ENCODE peak calls at places on chromosomes 12 and 14, in seven cellular contexts. One of them, this sample, is unnamed.

GRCh38 chr14:105152794-105153241 is 15.8 kb downstream of the JAG2 start:
- DNase-seq in MCF 10A: no peak
- DNase-seq in HTR-8/SVneo: no peak
- DNase-seq in T follicular helper cell: no peak
- DNase-seq in ACHN: no peak
- DNase-seq in mucosa of descending colon: no peak
- DNase-seq in iPS-NIHi11: no peak
- DNase-seq in this sample: no peak

GRCh38 chr12:92551853-92552397 is 150.9 kb upstream of the PLEKHG7 start:
- DNase-seq in HTR-8/SVneo: peak
- DNase-seq in MCF 10A: peak
- DNase-seq in ACHN: peak
- DNase-seq in iPS-NIHi11: no peak
- DNase-seq in T follicular helper cell: no peak
- DNase-seq in mucosa of descending colon: no peak
- DNase-seq in this sample: peak

GRCh38 chr14:98819132-98819866 is 452.7 kb downstream of the BCL11B start:
- DNase-seq in iPS-NIHi11: peak
- DNase-seq in MCF 10A: no peak
- DNase-seq in T follicular helper cell: no peak
- DNase-seq in mucosa of descending colon: no peak
- DNase-seq in HTR-8/SVneo: no peak
- DNase-seq in ACHN: no peak
- DNase-seq in this sample: no peak

GRCh38 chr14:26707234-26707633 is 109.4 kb upstream of the NOVA1 start:
- DNase-seq in HTR-8/SVneo: no peak
- DNase-seq in MCF 10A: no peak
- DNase-seq in mucosa of descending colon: no peak
- DNase-seq in iPS-NIHi11: no peak
- DNase-seq in ACHN: no peak
- DNase-seq in T follicular helper cell: no peak
- DNase-seq in this sample: no peak

GRCh38 chr12:117125275-117125613 is 26.0 kb upstream of the TESC start:
- DNase-seq in ACHN: peak
- DNase-seq in iPS-NIHi11: no peak
- DNase-seq in MCF 10A: no peak
- DNase-seq in T follicular helper cell: no peak
- DNase-seq in mucosa of descending colon: no peak
- DNase-seq in HTR-8/SVneo: no peak
- DNase-seq in this sample: no peak

GRCh38 chr14:93891756-93892504 is 35.2 kb upstream of the FAM181A start:
- DNase-seq in iPS-NIHi11: peak
- DNase-seq in ACHN: no peak
- DNase-seq in HTR-8/SVneo: no peak
- DNase-seq in MCF 10A: peak
- DNase-seq in mucosa of descending colon: no peak
- DNase-seq in T follicular helper cell: no peak
- DNase-seq in this sample: no peak

GRCh38 chr14:62443796-62444195 is 601.5 kb downstream of the KCNH5 start:
- DNase-seq in mucosa of descending colon: no peak
- DNase-seq in ACHN: peak
- DNase-seq in MCF 10A: peak
- DNase-seq in T follicular helper cell: no peak
- DNase-seq in iPS-NIHi11: no peak
- DNase-seq in HTR-8/SVneo: peak
- DNase-seq in this sample: no peak

GRCh38 chr14:94768521-94769412 is 1.1 kb downstream of the GSC start:
- DNase-seq in mucosa of descending colon: no peak
- DNase-seq in ACHN: no peak
- DNase-seq in HTR-8/SVneo: no peak
- DNase-seq in MCF 10A: no peak
- DNase-seq in iPS-NIHi11: no peak
- DNase-seq in T follicular helper cell: no peak
- DNase-seq in this sample: peak

GRCh38 chr12:6363010-6363329 is 12.4 kb downstream of the SCNN1A start:
- DNase-seq in T follicular helper cell: no peak
- DNase-seq in iPS-NIHi11: no peak
- DNase-seq in HTR-8/SVneo: no peak
- DNase-seq in ACHN: no peak
- DNase-seq in MCF 10A: no peak
- DNase-seq in mucosa of descending colon: peak
- DNase-seq in this sample: no peak

GRCh38 chr12:10363922-10364838 is 25.7 kb downstream of the KLRK1 start:
- DNase-seq in iPS-NIHi11: no peak
- DNase-seq in mucosa of descending colon: peak
- DNase-seq in T follicular helper cell: no peak
- DNase-seq in MCF 10A: peak
- DNase-seq in ACHN: peak
- DNase-seq in HTR-8/SVneo: peak
- DNase-seq in this sample: peak

GRCh38 chr12:89212339-89212771 is 139.9 kb downstream of the DUSP6 start:
- DNase-seq in iPS-NIHi11: no peak
- DNase-seq in HTR-8/SVneo: no peak
- DNase-seq in ACHN: no peak
- DNase-seq in mucosa of descending colon: no peak
- DNase-seq in MCF 10A: peak
- DNase-seq in T follicular helper cell: no peak
- DNase-seq in this sample: no peak

GRCh38 chr14:74475678-74476077 is 17.4 kb downstream of the NPC2 start:
- DNase-seq in ACHN: peak
- DNase-seq in HTR-8/SVneo: peak
- DNase-seq in MCF 10A: no peak
- DNase-seq in T follicular helper cell: no peak
- DNase-seq in mucosa of descending colon: no peak
- DNase-seq in iPS-NIHi11: no peak
- DNase-seq in this sample: no peak

GRCh38 chr12:38919191-38919590 is 13.8 kb upstream of the CPNE8 start:
- DNase-seq in T follicular helper cell: no peak
- DNase-seq in ACHN: no peak
- DNase-seq in iPS-NIHi11: no peak
- DNase-seq in MCF 10A: peak
- DNase-seq in mucosa of descending colon: no peak
- DNase-seq in HTR-8/SVneo: no peak
- DNase-seq in this sample: no peak

GRCh38 chr14:59483360-59483759 is 848 bp downstream of the L3HYPDH start:
- DNase-seq in T follicular helper cell: no peak
- DNase-seq in ACHN: peak
- DNase-seq in mucosa of descending colon: no peak
- DNase-seq in MCF 10A: peak
- DNase-seq in HTR-8/SVneo: peak
- DNase-seq in iPS-NIHi11: no peak
- DNase-seq in this sample: no peak

GRCh38 chr12:115203661-115204060 is 519.7 kb upstream of the TBX3 start:
- DNase-seq in iPS-NIHi11: no peak
- DNase-seq in T follicular helper cell: no peak
- DNase-seq in ACHN: no peak
- DNase-seq in MCF 10A: no peak
- DNase-seq in mucosa of descending colon: no peak
- DNase-seq in HTR-8/SVneo: no peak
- DNase-seq in this sample: no peak

GRCh38 chr12:55642275-55643068 is 5.8 kb downstream of the OR10P1 start:
- DNase-seq in HTR-8/SVneo: no peak
- DNase-seq in ACHN: no peak
- DNase-seq in mucosa of descending colon: no peak
- DNase-seq in iPS-NIHi11: no peak
- DNase-seq in T follicular helper cell: no peak
- DNase-seq in MCF 10A: no peak
- DNase-seq in this sample: peak

GRCh38 chr14:68172664-68173063 is 353.1 kb downstream of the RAD51B start:
- DNase-seq in iPS-NIHi11: no peak
- DNase-seq in ACHN: peak
- DNase-seq in mucosa of descending colon: no peak
- DNase-seq in T follicular helper cell: no peak
- DNase-seq in MCF 10A: no peak
- DNase-seq in HTR-8/SVneo: no peak
- DNase-seq in this sample: no peak

This sample was measured in activated CD8-positive, alpha-beta T cell treated with anti-CD3 and anti-CD28 coated beads for 36 hours.